ENCODE peak calls at places on chromosomes 11 and 22, in five cellular contexts. U, Z, P, K and W are unnamed samples.

GRCh38 chr11:77287615-77288273 is 13.7 kb downstream of the GDPD4 start:
- DNase-seq in P (no peak), U (peak; percentile 95), K (peak; percentile 81), Z (no peak), W (no peak)

GRCh38 chr11:73532310-73532709 is 65.6 kb downstream of the FAM168A start:
- DNase-seq in Z (no peak), K (no peak), P (no peak), U (peak; percentile 2), W (no peak)

GRCh38 chr11:119594639-119595249 is 134.3 kb downstream of the NECTIN1 start:
- DNase-seq in K (no peak), U (peak; percentile 64), Z (no peak), P (no peak), W (no peak)

GRCh38 chr11:134761361-134761760 is 349.3 kb upstream of the B3GAT1 start:
- DNase-seq in K (no peak), P (no peak), U (no peak), Z (no peak), W (no peak)

GRCh38 chr11:118048472-118049370 is 28.2 kb upstream of the TMPRSS4 start:
- DNase-seq in U (no peak), Z (no peak), P (no peak), K (no peak), W (no peak)

GRCh38 chr11:32388871-32389770 is 46.2 kb downstream of the WT1 start:
- DNase-seq in P (no peak), K (no peak), U (no peak), Z (no peak), W (no peak)

GRCh38 chr11:119461250-119461963 is 38.4 kb upstream of the THY1 start:
- DNase-seq in U (peak; percentile 35), K (no peak), Z (no peak), P (no peak), W (no peak)

GRCh38 chr11:12802418-12803085 is 128.3 kb downstream of the TEAD1 start:
- DNase-seq in Z (peak; percentile 93), P (no peak), K (peak; percentile 78), U (peak; percentile 48), W (no peak)

GRCh38 chr22:26785942-26786341 is 128.6 kb downstream of the MIAT start:
- DNase-seq in U (no peak), K (no peak), Z (no peak), P (no peak), W (no peak)

GRCh38 chr11:108206171-108206570 is 16.3 kb downstream of the NPAT start:
- DNase-seq in K (no peak), U (no peak), P (no peak), Z (no peak), W (no peak)